ENCODE peak calls at places on chromosome X, in nine cellular contexts. K is endothelial cell of umbilical vein, P is HepG2, F is GM23338, O is HCT116, X is GM12878, R is PC-9, G is IMR-90, Z is GM23248. U is an unnamed sample.
A peak's percentile ranks its signal among the peaks of the same experiment; 100 is the strongest.

GRCh38 chrX:153946910-153947769 is 2.7 kb upstream of the RENBP start:
- DNase-seq in K (peak; percentile 79), P (peak; percentile 75), F (peak; percentile 86), O (peak; percentile 67), X (no peak), R (peak; percentile 86), G (peak; percentile 68), Z (peak; percentile 87), U (peak; percentile 80)

GRCh38 chrX:41480508-41481260 is 33.5 kb downstream of the NYX start:
- DNase-seq in K (no peak), P (no peak), F (no peak), O (no peak), X (no peak), R (no peak), G (no peak), Z (no peak), U (no peak)

GRCh38 chrX:153588021-153588781 is 10.7 kb downstream of the CCNQ start:
- DNase-seq in K (no peak), P (no peak), F (no peak), O (no peak), X (no peak), R (no peak), G (no peak), Z (no peak), U (no peak)

GRCh38 chrX:3527811-3528210 is 181.4 kb upstream of the MXRA5 start:
- DNase-seq in K (no peak), P (no peak), F (no peak), O (no peak), X (no peak), R (no peak), G (no peak), Z (peak; percentile 7), U (no peak)

GRCh38 chrX:106730385-106730784 is 3.9 kb downstream of the RNF128 start:
- DNase-seq in K (no peak), P (peak; percentile 45), F (no peak), O (no peak), X (no peak), R (no peak), G (peak; percentile 22), Z (no peak), U (no peak)

GRCh38 chrX:125444659-125445058 is 125.0 kb downstream of the TEX13C start:
- DNase-seq in K (no peak), P (no peak), F (no peak), O (no peak), X (no peak), R (no peak), G (no peak), Z (no peak), U (no peak)

GRCh38 chrX:54452920-54453319 is 12.7 kb downstream of the TSR2 start:
- DNase-seq in K (no peak), P (peak; percentile 27), F (peak; percentile 58), O (no peak), X (no peak), R (no peak), G (peak; percentile 8), Z (peak; percentile 43), U (peak; percentile 65)

GRCh38 chrX:16212024-16212423 is 44.7 kb downstream of the MAGEB17 start:
- DNase-seq in K (no peak), P (no peak), F (no peak), O (no peak), X (no peak), R (no peak), G (peak; percentile 33), Z (peak; percentile 45), U (no peak)

GRCh38 chrX:134469481-134469880 is 9.5 kb downstream of the HPRT1 start:
- DNase-seq in K (peak; percentile 38), P (no peak), F (no peak), O (no peak), X (no peak), R (no peak), G (peak; percentile 71), Z (peak; percentile 66), U (no peak)

GRCh38 chrX:140505421-140506337 is 810 bp upstream of the SOX3 start:
- DNase-seq in K (no peak), P (no peak), F (peak; percentile 65), O (no peak), X (no peak), R (no peak), G (no peak), Z (no peak), U (peak; percentile 47)

GRCh38 chrX:19912-20571 is 261.1 kb upstream of the PLCXD1 start:
- DNase-seq in K (no peak), P (peak; percentile 0), F (peak; percentile 33), O (no peak), X (no peak), R (peak; percentile 20), G (no peak), Z (peak; percentile 13), U (peak; percentile 27)

DNA sequence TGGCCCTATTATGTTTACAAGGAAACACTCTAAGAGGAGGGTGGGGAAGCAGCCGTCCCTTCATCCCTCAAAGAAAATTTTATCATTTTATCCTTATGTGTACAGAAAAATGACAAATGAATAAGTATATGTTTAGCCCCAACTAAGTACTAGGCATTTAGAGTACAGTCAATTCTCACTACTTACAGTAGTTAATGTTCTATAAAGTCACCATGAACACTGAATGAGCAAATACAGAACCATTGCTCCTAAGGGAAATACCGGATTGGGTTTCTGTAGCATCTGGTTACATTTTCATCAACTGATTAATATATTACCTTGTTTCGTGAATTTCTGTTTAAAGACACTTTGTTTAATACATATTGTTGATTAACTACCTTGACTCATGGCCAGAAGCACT is 109.3 kb downstream of the ASB9 start:
- DNase-seq in K (no peak), P (no peak), F (no peak), O (no peak), X (no peak), R (no peak), G (no peak), Z (no peak), U (no peak)
- H2AFZ ChIP-seq in K (no peak overlapping the region), P (no peak overlapping the region), F (no peak overlapping the region), O (no peak overlapping the region), X (no peak overlapping the region), R (no peak overlapping the region), G (no peak overlapping the region), Z (no peak overlapping the region), U (no peak overlapping the region)

GRCh38 chrX:20454117-20454516 is 187.4 kb upstream of the RPS6KA3 start:
- DNase-seq in K (no peak), P (no peak), F (no peak), O (no peak), X (no peak), R (no peak), G (peak; percentile 25), Z (peak; percentile 69), U (no peak)

GRCh38 chrX:20455001-20455400 is 188.3 kb upstream of the RPS6KA3 start:
- DNase-seq in K (no peak), P (no peak), F (no peak), O (no peak), X (no peak), R (no peak), G (no peak), Z (peak; percentile 27), U (no peak)

GRCh38 chrX:20451936-20452335 is 185.2 kb upstream of the RPS6KA3 start:
- DNase-seq in K (no peak), P (no peak), F (no peak), O (no peak), X (no peak), R (no peak), G (no peak), Z (no peak), U (no peak)

GRCh38 chrX:20456971-20457370 is 190.3 kb upstream of the RPS6KA3 start:
- DNase-seq in K (no peak), P (no peak), F (no peak), O (no peak), X (no peak), R (no peak), G (no peak), Z (no peak), U (no peak)

DNA sequence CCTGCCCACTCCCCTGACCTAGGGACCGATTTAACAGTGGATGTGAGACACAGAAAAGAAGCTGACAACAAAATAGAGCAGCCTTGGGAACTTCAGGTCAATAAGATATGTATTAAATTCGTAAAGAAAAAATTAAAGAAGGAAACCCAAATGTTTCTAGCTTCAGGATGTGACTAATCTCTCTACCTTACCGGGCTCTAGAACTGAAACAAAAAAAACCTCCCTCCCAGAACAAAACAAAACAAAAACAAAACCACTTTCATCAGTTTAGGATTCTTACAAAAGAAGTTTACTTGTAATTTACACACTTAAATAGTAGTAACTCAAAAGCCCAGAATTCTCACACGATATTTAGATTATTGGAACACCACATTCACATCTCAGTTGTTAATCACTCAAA is 185.8 kb upstream of the RPS6KA3 start:
- DNase-seq in K (no peak), P (no peak), F (no peak), O (no peak), X (no peak), R (no peak), G (no peak), Z (no peak), U (no peak)
- H2AFZ ChIP-seq in K (no peak overlapping the region), P (no peak overlapping the region), F (no peak overlapping the region), O (no peak overlapping the region), X (no peak overlapping the region), R (no peak overlapping the region), G (no peak overlapping the region), Z (no peak overlapping the region), U (no peak overlapping the region)

GRCh38 chrX:101617211-101618191 is at the start of gene ARMCX6:
- DNase-seq in K (peak; percentile 71), P (peak; percentile 50), F (peak; percentile 68), O (peak; percentile 40), X (no peak), R (peak; percentile 47), G (peak; percentile 77), Z (peak; percentile 87), U (peak; percentile 71)
- H2AFZ ChIP-seq in K (peak within 1 kb of the TSS; percentile 90), P (no peak within 1 kb of the TSS), F (peak within 1 kb of the TSS; percentile 83), O (peak within 1 kb of the TSS; percentile 45), X (peak within 1 kb of the TSS; percentile 42), R (peak within 1 kb of the TSS; percentile 92), G (peak within 1 kb of the TSS; percentile 85), Z (peak within 1 kb of the TSS; percentile 95), U (no peak within 1 kb of the TSS)

GRCh38 chrX:20666316-20666715 is 399.6 kb upstream of the RPS6KA3 start:
- DNase-seq in K (no peak), P (no peak), F (no peak), O (no peak), X (no peak), R (no peak), G (no peak), Z (no peak), U (no peak)
- H2AFZ ChIP-seq in K (no peak overlapping the region), P (no peak overlapping the region), F (no peak overlapping the region), O (no peak overlapping the region), X (no peak overlapping the region), R (no peak overlapping the region), G (no peak overlapping the region), Z (no peak overlapping the region), U (no peak overlapping the region)

GRCh38 chrX:147602297-147602696 is 309.4 kb upstream of the FMR1 start:
- DNase-seq in K (no peak), P (no peak), F (peak; percentile 4), O (no peak), X (no peak), R (no peak), G (no peak), Z (peak; percentile 1), U (no peak)
- H2AFZ ChIP-seq in K (no peak overlapping the region), P (no peak overlapping the region), F (no peak overlapping the region), O (no peak overlapping the region), X (no peak overlapping the region), R (no peak overlapping the region), G (no peak overlapping the region), Z (no peak overlapping the region), U (no peak overlapping the region)

GRCh38 chrX:12471061-12471460 is 320.2 kb upstream of the PRPS2 start:
- DNase-seq in K (no peak), P (no peak), F (no peak), O (no peak), X (no peak), R (no peak), G (no peak), Z (no peak), U (no peak)
- H2AFZ ChIP-seq in K (no peak overlapping the region), P (no peak overlapping the region), F (no peak overlapping the region), O (no peak overlapping the region), X (no peak overlapping the region), R (no peak overlapping the region), G (no peak overlapping the region), Z (no peak overlapping the region), U (no peak overlapping the region)